ENCODE peak calls at places on chromosome 15, in five cellular contexts. W is HTR-8/SVneo; K is activated naive CD8-positive, alpha-beta T cell treated with anti-CD3 and anti-CD28 coated beads, Interleukin-2, amount 50 U/mL, for 24 hours; X is ACHN; O is IMR-90. T is an unnamed sample.
A peak's percentile ranks its signal among the peaks of the same experiment; 100 is the strongest.

GRCh38 chr15:39255760-39256159 is 325.1 kb upstream of the THBS1 start:
- DNase-seq in K (no peak), W (no peak), X (no peak), O (no peak), T (no peak)

GRCh38 chr15:89130194-89130593 is 41.9 kb downstream of the ABHD2 start:
- DNase-seq in X (no peak), W (no peak), O (no peak), K (no peak), T (no peak)

GRCh38 chr15:29140475-29141172 is 129.0 kb downstream of the NSMCE3 start:
- DNase-seq in W (no peak), O (no peak), X (no peak), K (no peak), T (no peak)

GRCh38 chr15:50940506-50940905 is 32.0 kb downstream of the AP4E1 start:
- DNase-seq in K (no peak), O (peak; percentile 41), W (no peak), X (no peak), T (no peak)

GRCh38 chr15:71775857-71776256 is 34.5 kb upstream of the NR2E3 start:
- DNase-seq in O (peak; percentile 33), X (no peak), K (no peak), W (no peak), T (peak; percentile 28)

GRCh38 chr15:32866486-32867312 is 148.9 kb downstream of the GREM1 start:
- DNase-seq in W (no peak), O (peak; percentile 50), K (no peak), X (peak; percentile 37), T (no peak)

GRCh38 chr15:58929891-58930416 is 3.5 kb downstream of the SLTM start:
- DNase-seq in O (no peak), W (no peak), K (no peak), X (no peak), T (no peak)

GRCh38 chr15:41018534-41018933 is 65.3 kb downstream of the CHAC1 start:
- DNase-seq in K (no peak), O (peak; percentile 65), W (no peak), X (no peak), T (peak; percentile 78)

GRCh38 chr15:29143909-29144308 is 125.7 kb downstream of the NSMCE3 start:
- DNase-seq in O (peak; percentile 74), K (no peak), W (peak; percentile 27), X (peak; percentile 93), T (no peak)

GRCh38 chr15:30038667-30039523 is 43.9 kb upstream of the GOLGA8J start:
- DNase-seq in X (no peak), O (no peak), K (no peak), W (no peak), T (no peak)

GRCh38 chr15:25728816-25729215 is 134.3 kb downstream of the ATP10A start:
- DNase-seq in O (no peak), X (no peak), K (no peak), W (no peak), T (no peak)

T was measured in trophoblast cell.